ENCODE peak calls at places on chromosomes 16 and 17, in seven cellular contexts. One of them, this sample, is unnamed.

GRCh38 chr17:79035686-79036085 is 11.7 kb downstream of the C1QTNF1 start:
- DNase-seq in heart right ventricle: no peak
- DNase-seq in breast epithelium: no peak
- DNase-seq in WTC11: no peak
- DNase-seq in IMR-90: no peak
- DNase-seq in astrocyte of the spinal cord: no peak
- DNase-seq in AG04449: no peak
- DNase-seq in this sample: no peak

GRCh38 chr17:61403846-61404701 is 4.4 kb downstream of the TBX2 start:
- DNase-seq in WTC11: no peak
- DNase-seq in IMR-90: peak; percentile 69
- DNase-seq in astrocyte of the spinal cord: no peak
- DNase-seq in heart right ventricle: no peak
- DNase-seq in AG04449: no peak
- DNase-seq in breast epithelium: no peak
- DNase-seq in this sample: peak; percentile 50

GRCh38 chr17:20206068-20206467 is 196.9 kb downstream of the SPECC1 start:
- DNase-seq in breast epithelium: no peak
- DNase-seq in astrocyte of the spinal cord: peak; percentile 12
- DNase-seq in WTC11: no peak
- DNase-seq in heart right ventricle: no peak
- DNase-seq in AG04449: no peak
- DNase-seq in IMR-90: no peak
- DNase-seq in this sample: no peak

GRCh38 chr17:32913593-32913992 is 14.4 kb upstream of the TMEM98 start:
- DNase-seq in astrocyte of the spinal cord: no peak
- DNase-seq in WTC11: no peak
- DNase-seq in IMR-90: no peak
- DNase-seq in breast epithelium: no peak
- DNase-seq in heart right ventricle: no peak
- DNase-seq in AG04449: no peak
- DNase-seq in this sample: no peak

GRCh38 chr17:17484451-17484899 is 7.7 kb downstream of the MED9 start:
- DNase-seq in IMR-90: peak; percentile 39
- DNase-seq in WTC11: no peak
- DNase-seq in astrocyte of the spinal cord: no peak
- DNase-seq in AG04449: no peak
- DNase-seq in heart right ventricle: no peak
- DNase-seq in breast epithelium: no peak
- DNase-seq in this sample: no peak

GRCh38 chr17:27996157-27997043 is 46.1 kb upstream of the NLK start:
- DNase-seq in IMR-90: no peak
- DNase-seq in astrocyte of the spinal cord: no peak
- DNase-seq in WTC11: no peak
- DNase-seq in breast epithelium: no peak
- DNase-seq in heart right ventricle: no peak
- DNase-seq in AG04449: no peak
- DNase-seq in this sample: peak; percentile 36

GRCh38 chr17:41785091-41785875 is 1.2 kb downstream of the JUP start:
- DNase-seq in breast epithelium: no peak
- DNase-seq in astrocyte of the spinal cord: no peak
- DNase-seq in WTC11: peak; percentile 87
- DNase-seq in AG04449: no peak
- DNase-seq in IMR-90: no peak
- DNase-seq in heart right ventricle: peak; percentile 49
- DNase-seq in this sample: no peak

GRCh38 chr17:39538875-39539274 is 68.8 kb downstream of the NEUROD2 start:
- DNase-seq in WTC11: no peak
- DNase-seq in IMR-90: peak; percentile 27
- DNase-seq in heart right ventricle: no peak
- DNase-seq in breast epithelium: no peak
- DNase-seq in AG04449: no peak
- DNase-seq in astrocyte of the spinal cord: no peak
- DNase-seq in this sample: no peak

GRCh38 chr16:84324439-84325262 is 30.0 kb downstream of the WFDC1 start:
- DNase-seq in heart right ventricle: no peak
- DNase-seq in breast epithelium: no peak
- DNase-seq in AG04449: no peak
- DNase-seq in IMR-90: peak; percentile 35
- DNase-seq in WTC11: no peak
- DNase-seq in astrocyte of the spinal cord: no peak
- DNase-seq in this sample: no peak

GRCh38 chr16:9378876-9379275 is 287.4 kb downstream of the HAPSTR1 start:
- DNase-seq in heart right ventricle: no peak
- DNase-seq in WTC11: no peak
- DNase-seq in IMR-90: no peak
- DNase-seq in astrocyte of the spinal cord: no peak
- DNase-seq in breast epithelium: no peak
- DNase-seq in AG04449: no peak
- DNase-seq in this sample: no peak

GRCh38 chr17:41004397-41004796 is 4.5 kb downstream of the KRTAP3-1 start:
- DNase-seq in breast epithelium: no peak
- DNase-seq in heart right ventricle: no peak
- DNase-seq in IMR-90: no peak
- DNase-seq in AG04449: no peak
- DNase-seq in astrocyte of the spinal cord: no peak
- DNase-seq in WTC11: no peak
- DNase-seq in this sample: no peak

GRCh38 chr16:72244853-72245252 is 72.9 kb upstream of the PMFBP1 start:
- DNase-seq in WTC11: no peak
- DNase-seq in astrocyte of the spinal cord: no peak
- DNase-seq in heart right ventricle: no peak
- DNase-seq in IMR-90: no peak
- DNase-seq in AG04449: no peak
- DNase-seq in breast epithelium: no peak
- DNase-seq in this sample: no peak

GRCh38 chr16:81713295-81713772 is 65.8 kb upstream of the PLCG2 start:
- DNase-seq in IMR-90: no peak
- DNase-seq in heart right ventricle: no peak
- DNase-seq in AG04449: no peak
- DNase-seq in breast epithelium: no peak
- DNase-seq in astrocyte of the spinal cord: no peak
- DNase-seq in WTC11: no peak
- DNase-seq in this sample: no peak

GRCh38 chr17:57092171-57092570 is 7.1 kb downstream of the AKAP1 start:
- DNase-seq in astrocyte of the spinal cord: peak; percentile 79
- DNase-seq in heart right ventricle: no peak
- DNase-seq in AG04449: no peak
- DNase-seq in IMR-90: peak; percentile 72
- DNase-seq in breast epithelium: peak; percentile 62
- DNase-seq in WTC11: no peak
- DNase-seq in this sample: no peak

GRCh38 chr16:88732961-88733294 is 26.6 kb downstream of the CTU2 start:
- DNase-seq in breast epithelium: no peak
- DNase-seq in astrocyte of the spinal cord: no peak
- DNase-seq in WTC11: no peak
- DNase-seq in heart right ventricle: no peak
- DNase-seq in IMR-90: no peak
- DNase-seq in AG04449: no peak
- DNase-seq in this sample: no peak

GRCh38 chr16:78286076-78286475 is 186.6 kb downstream of the WWOX start:
- DNase-seq in IMR-90: no peak
- DNase-seq in AG04449: no peak
- DNase-seq in astrocyte of the spinal cord: no peak
- DNase-seq in breast epithelium: no peak
- DNase-seq in WTC11: no peak
- DNase-seq in heart right ventricle: no peak
- DNase-seq in this sample: no peak

GRCh38 chr17:49055181-49055927 is 58.2 kb downstream of the IGF2BP1 start:
- DNase-seq in WTC11: peak; percentile 49
- DNase-seq in IMR-90: no peak
- DNase-seq in AG04449: no peak
- DNase-seq in breast epithelium: no peak
- DNase-seq in astrocyte of the spinal cord: no peak
- DNase-seq in heart right ventricle: no peak
- DNase-seq in this sample: no peak

GRCh38 chr16:57373117-57373947 is 1.0 kb downstream of the CX3CL1 start:
- DNase-seq in breast epithelium: peak; percentile 73
- DNase-seq in AG04449: no peak
- DNase-seq in WTC11: no peak
- DNase-seq in astrocyte of the spinal cord: no peak
- DNase-seq in IMR-90: no peak
- DNase-seq in heart right ventricle: no peak
- DNase-seq in this sample: no peak

GRCh38 chr16:57371494-57372371 is 557 bp upstream of the CX3CL1 start:
- DNase-seq in WTC11: no peak
- DNase-seq in astrocyte of the spinal cord: no peak
- DNase-seq in AG04449: no peak
- DNase-seq in IMR-90: no peak
- DNase-seq in heart right ventricle: no peak
- DNase-seq in breast epithelium: no peak
- DNase-seq in this sample: no peak

GRCh38 chr16:57376313-57376818 is 4.1 kb downstream of the CX3CL1 start:
- DNase-seq in heart right ventricle: no peak
- DNase-seq in astrocyte of the spinal cord: no peak
- DNase-seq in breast epithelium: no peak
- DNase-seq in IMR-90: no peak
- DNase-seq in WTC11: no peak
- DNase-seq in AG04449: no peak
- DNase-seq in this sample: no peak

GRCh38 chr16:57374067-57374534 is 1.8 kb downstream of the CX3CL1 start:
- DNase-seq in IMR-90: peak; percentile 62
- DNase-seq in breast epithelium: peak; percentile 57
- DNase-seq in heart right ventricle: no peak
- DNase-seq in astrocyte of the spinal cord: no peak
- DNase-seq in AG04449: no peak
- DNase-seq in WTC11: no peak
- DNase-seq in this sample: no peak

DNA sequence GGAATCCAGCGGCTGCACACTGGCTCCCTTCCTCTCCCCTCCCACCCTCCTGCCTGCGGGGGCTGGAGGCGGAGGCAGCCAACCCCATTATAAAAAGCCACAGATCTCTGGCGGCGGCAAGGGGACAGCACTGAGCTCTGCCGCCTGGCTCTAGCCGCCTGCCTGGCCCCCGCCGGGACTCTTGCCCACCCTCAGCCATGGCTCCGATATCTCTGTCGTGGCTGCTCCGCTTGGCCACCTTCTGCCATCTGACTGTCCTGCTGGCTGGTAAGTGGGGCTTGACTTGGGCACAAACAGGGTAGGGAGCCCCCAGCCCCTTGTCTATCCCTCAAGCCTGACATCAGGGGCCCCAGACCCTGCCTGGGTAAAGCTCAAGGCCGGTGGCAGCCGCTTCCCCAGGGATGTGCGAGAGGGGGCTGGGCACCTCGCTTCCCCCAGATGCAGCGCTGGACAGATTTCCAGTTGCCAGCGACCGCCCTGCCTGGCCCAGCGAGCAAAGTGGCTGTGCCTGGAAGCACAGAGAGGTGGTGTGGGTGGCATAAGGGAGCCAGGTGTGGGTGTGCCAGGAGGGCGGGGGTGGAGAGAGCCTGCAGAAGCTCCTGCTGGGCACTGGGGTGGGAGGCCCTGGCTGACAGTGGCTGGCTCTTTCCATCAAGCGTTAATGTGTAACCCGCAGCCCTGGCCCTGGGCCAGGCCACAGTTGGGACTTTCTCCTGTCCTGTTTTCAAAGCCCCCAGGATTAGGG is at the start of gene CX3CL1:
- DNase-seq in breast epithelium: peak; percentile 94
- DNase-seq in heart right ventricle: peak; percentile 83
- DNase-seq in IMR-90: peak; percentile 39
- DNase-seq in WTC11: peak; percentile 68
- DNase-seq in astrocyte of the spinal cord: peak; percentile 53
- DNase-seq in AG04449: no peak
- DNase-seq in this sample: no peak
- TF ChIP-seq CTCF in breast epithelium: peak; percentile 25
- TF ChIP-seq CTCF in heart right ventricle: no peak
- TF ChIP-seq CTCF in IMR-90: no peak
- TF ChIP-seq CTCF in WTC11: no peak
- TF ChIP-seq CTCF in astrocyte of the spinal cord: no peak
- TF ChIP-seq CTCF in AG04449: no peak
- TF ChIP-seq CTCF in this sample: no peak

DNA sequence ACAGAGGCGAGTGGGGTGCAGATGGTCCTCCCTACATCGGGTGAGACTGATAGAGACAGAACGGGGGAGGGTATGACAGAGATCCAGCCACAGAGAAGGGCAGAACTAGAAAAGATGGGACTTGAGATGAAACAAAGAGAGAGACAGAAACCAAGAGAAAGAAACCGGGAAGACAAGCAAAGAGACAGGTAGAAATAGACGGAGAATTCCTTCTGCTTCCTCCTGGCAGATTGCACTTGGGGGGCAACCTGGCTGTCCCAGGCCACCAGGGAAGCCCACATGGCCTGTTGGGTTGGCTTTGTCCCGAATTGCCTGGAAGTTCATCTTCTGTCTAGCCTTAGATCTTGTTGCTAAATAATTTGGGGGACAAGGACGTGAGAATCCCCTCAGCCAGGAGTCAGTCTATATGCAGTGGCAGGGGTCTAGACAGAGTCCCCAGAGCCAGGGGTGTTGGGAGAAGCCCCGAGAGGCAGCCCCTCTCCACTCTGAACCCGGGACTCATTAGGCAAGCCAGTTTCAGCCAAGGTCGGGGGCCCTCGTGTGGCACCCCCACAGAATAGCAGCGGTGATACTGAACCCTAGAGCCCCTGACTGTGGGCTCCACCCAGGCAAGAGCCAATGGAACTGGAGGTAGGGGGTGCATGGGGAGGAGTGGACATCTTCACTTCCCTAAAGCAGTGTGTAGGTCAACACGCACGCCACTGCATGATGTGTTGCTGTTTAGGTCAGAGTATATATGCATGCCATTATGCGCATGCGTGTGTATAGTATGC is 626 bp upstream of the TSPOAP1 start:
- DNase-seq in AG04449: no peak
- DNase-seq in breast epithelium: no peak
- DNase-seq in heart right ventricle: no peak
- DNase-seq in IMR-90: no peak
- DNase-seq in WTC11: peak; percentile 61
- DNase-seq in astrocyte of the spinal cord: no peak
- DNase-seq in this sample: peak; percentile 31
- TF ChIP-seq CTCF in AG04449: peak; percentile 30
- TF ChIP-seq CTCF in breast epithelium: no peak
- TF ChIP-seq CTCF in heart right ventricle: no peak
- TF ChIP-seq CTCF in IMR-90: peak; percentile 25
- TF ChIP-seq CTCF in WTC11: peak; percentile 16
- TF ChIP-seq CTCF in astrocyte of the spinal cord: peak; percentile 29
- TF ChIP-seq CTCF in this sample: peak; percentile 42

DNA sequence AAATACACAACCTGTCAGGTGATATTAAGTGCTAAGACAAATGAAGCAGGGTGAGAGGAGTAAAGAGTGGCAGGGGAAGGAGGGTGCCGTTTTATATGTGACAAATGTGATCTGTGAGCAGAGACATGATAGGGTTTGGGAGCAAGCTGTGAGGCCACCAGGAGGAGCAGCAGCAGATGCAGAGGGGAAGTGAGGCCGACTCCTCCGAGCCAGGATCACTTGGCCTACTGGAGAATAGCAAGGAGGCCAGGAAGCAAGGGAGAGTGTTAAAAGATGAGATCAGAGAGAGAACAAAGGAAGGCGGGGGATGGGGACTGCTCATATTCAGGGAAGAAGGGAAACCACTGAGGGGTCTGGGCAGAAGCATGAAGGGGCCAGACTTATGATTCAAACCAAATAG is 129.4 kb downstream of the TANGO6 start:
- DNase-seq in WTC11: peak; percentile 58
- DNase-seq in astrocyte of the spinal cord: peak; percentile 66
- DNase-seq in IMR-90: peak; percentile 70
- DNase-seq in breast epithelium: no peak
- DNase-seq in AG04449: no peak
- DNase-seq in heart right ventricle: peak; percentile 8
- DNase-seq in this sample: no peak
- TF ChIP-seq CTCF in WTC11: no peak
- TF ChIP-seq CTCF in astrocyte of the spinal cord: peak; percentile 65
- TF ChIP-seq CTCF in IMR-90: peak; percentile 52
- TF ChIP-seq CTCF in breast epithelium: no peak
- TF ChIP-seq CTCF in AG04449: peak; percentile 72
- TF ChIP-seq CTCF in heart right ventricle: no peak
- TF ChIP-seq CTCF in this sample: no peak

GRCh38 chr16:66026211-66026610 is 340.3 kb upstream of the CDH5 start:
- DNase-seq in WTC11: peak; percentile 52
- DNase-seq in astrocyte of the spinal cord: no peak
- DNase-seq in IMR-90: no peak
- DNase-seq in AG04449: no peak
- DNase-seq in heart right ventricle: no peak
- DNase-seq in breast epithelium: no peak
- DNase-seq in this sample: no peak
- TF ChIP-seq CTCF in WTC11: no peak
- TF ChIP-seq CTCF in astrocyte of the spinal cord: peak; percentile 41
- TF ChIP-seq CTCF in IMR-90: peak; percentile 39
- TF ChIP-seq CTCF in AG04449: peak; percentile 52
- TF ChIP-seq CTCF in heart right ventricle: no peak
- TF ChIP-seq CTCF in breast epithelium: peak; percentile 11
- TF ChIP-seq CTCF in this sample: peak; percentile 72